ENCODE peak calls at places on chromosomes 4 and X, in nine cellular contexts. X, O, Z, R, U, N, D, M and T are unnamed samples.

GRCh38 chr4:4812145-4812782 is 47.2 kb upstream of the MSX1 start:
- DNase-seq in X (no peak), O (no peak), Z (no peak), R (no peak), U (no peak), N (no peak), D (no peak), M (no peak), T (no peak)

GRCh38 chrX:106437407-106437806 is 174.4 kb upstream of the RADX start:
- DNase-seq in X (no peak), O (no peak), Z (no peak), R (no peak), U (no peak), N (no peak), D (no peak), M (no peak), T (no peak)

GRCh38 chr4:186118582-186118981 is 14.1 kb downstream of the FAM149A start:
- DNase-seq in X (no peak), O (no peak), Z (no peak), R (peak), U (peak), N (no peak), D (no peak), M (no peak), T (peak)

GRCh38 chr4:175953960-175954521 is 111.6 kb upstream of the WDR17 start:
- DNase-seq in X (no peak), O (no peak), Z (no peak), R (no peak), U (no peak), N (no peak), D (no peak), M (peak), T (no peak)

GRCh38 chr4:54525602-54526001 is 132.2 kb upstream of the KIT start:
- DNase-seq in X (no peak), O (no peak), Z (no peak), R (peak), U (no peak), N (peak), D (peak), M (no peak), T (no peak)

GRCh38 chr4:7428261-7429068 is 6.3 kb downstream of the PSAPL1 start:
- DNase-seq in X (no peak), O (no peak), Z (no peak), R (no peak), U (peak), N (no peak), D (no peak), M (no peak), T (no peak)

GRCh38 chr4:127965803-127966175 is 583 bp downstream of the ABHD18 start:
- DNase-seq in X (peak), O (no peak), Z (peak), R (peak), U (peak), N (peak), D (peak), M (no peak), T (peak)

GRCh38 chr4:146049802-146050201 is 111.2 kb upstream of the ZNF827 start:
- DNase-seq in X (no peak), O (no peak), Z (no peak), R (no peak), U (no peak), N (no peak), D (no peak), M (no peak), T (no peak)

GRCh38 chrX:9131066-9131465 is 97.1 kb upstream of the FAM9B start:
- DNase-seq in X (no peak), O (no peak), Z (no peak), R (no peak), U (no peak), N (no peak), D (peak), M (no peak), T (no peak)

GRCh38 chrX:39688576-39689373 is 409.0 kb downstream of the BCOR start:
- DNase-seq in X (peak), O (no peak), Z (peak), R (peak), U (peak), N (peak), D (peak), M (peak), T (no peak)

GRCh38 chrX:44152867-44153266 is 179.7 kb upstream of the NDP start:
- DNase-seq in X (no peak), O (no peak), Z (no peak), R (no peak), U (no peak), N (peak), D (peak), M (no peak), T (no peak)

GRCh38 chr4:37687175-37687525 is 974 bp upstream of the RELL1 start:
- DNase-seq in X (no peak), O (no peak), Z (peak), R (no peak), U (no peak), N (no peak), D (peak), M (no peak), T (no peak)

GRCh38 chr4:66639361-66639760 is 905.9 kb downstream of the CENPC start:
- DNase-seq in X (no peak), O (no peak), Z (no peak), R (no peak), U (no peak), N (peak), D (peak), M (no peak), T (no peak)

GRCh38 chrX:16785247-16786138 is 773 bp upstream of the TXLNG start:
- DNase-seq in X (no peak), O (no peak), Z (no peak), R (no peak), U (no peak), N (no peak), D (peak), M (no peak), T (no peak)

GRCh38 chr4:88600129-88600849 is 8.0 kb downstream of the HERC3 start:
- DNase-seq in X (no peak), O (peak), Z (no peak), R (no peak), U (no peak), N (peak), D (peak), M (no peak), T (no peak)

GRCh38 chr4:627751-628150 is 2.4 kb downstream of the PDE6B start:
- DNase-seq in X (no peak), O (no peak), Z (no peak), R (no peak), U (peak), N (no peak), D (no peak), M (no peak), T (no peak)

GRCh38 chr4:8325284-8325973 is 55.9 kb downstream of the HTRA3 start:
- DNase-seq in X (no peak), O (no peak), Z (no peak), R (no peak), U (no peak), N (no peak), D (no peak), M (no peak), T (no peak)

GRCh38 chrX:70969635-70970481 is 39.0 kb upstream of the SLC7A3 start:
- DNase-seq in X (no peak), O (no peak), Z (no peak), R (no peak), U (no peak), N (no peak), D (no peak), M (no peak), T (no peak)

GRCh38 chr4:3257125-3257690 is 8.2 kb downstream of the MSANTD1 start:
- DNase-seq in X (no peak), O (no peak), Z (no peak), R (no peak), U (peak), N (no peak), D (no peak), M (no peak), T (no peak)

GRCh38 chr4:137531951-137532868 is at the start of gene PCDH18:
- DNase-seq in X (no peak), O (peak), Z (peak), R (peak), U (peak), N (peak), D (peak), M (no peak), T (peak)

GRCh38 chr4:25536577-25537325 is 118.9 kb upstream of the SLC34A2 start:
- DNase-seq in X (no peak), O (no peak), Z (no peak), R (peak), U (no peak), N (no peak), D (no peak), M (no peak), T (peak)

GRCh38 chrX:41303013-41303412 is 30.9 kb upstream of the DDX3X start:
- DNase-seq in X (no peak), O (no peak), Z (no peak), R (no peak), U (no peak), N (peak), D (peak), M (no peak), T (peak)

GRCh38 chr4:186570193-186570996 is 15.0 kb upstream of the MTNR1A start:
- DNase-seq in X (no peak), O (no peak), Z (no peak), R (peak), U (no peak), N (peak), D (peak), M (no peak), T (peak)

GRCh38 chr4:74933562-74934015 is 673 bp downstream of the PARM1 start:
- DNase-seq in X (no peak), O (no peak), Z (no peak), R (no peak), U (peak), N (peak), D (no peak), M (no peak), T (no peak)

GRCh38 chr4:129261584-129261983 is 165.6 kb downstream of the C4orf33 start:
- DNase-seq in X (no peak), O (no peak), Z (no peak), R (no peak), U (no peak), N (no peak), D (no peak), M (no peak), T (no peak)

GRCh38 chr4:86855572-86855971 is 6.4 kb upstream of the SLC10A6 start:
- DNase-seq in X (no peak), O (no peak), Z (no peak), R (no peak), U (no peak), N (peak), D (peak), M (no peak), T (peak)